ENCODE peak calls at places on chromosome 21, in ten cellular contexts. One of them, this sample, is unnamed.

GRCh38 chr21:43972850-43973633 is 39.1 kb upstream of the TRAPPC10 start:
- DNase-seq in stimulated activated CD4-positive, alpha-beta T cell treated with anti-CD3 and anti-CD28 coated beads, Interleukin-4, amount 100 ng/mL, for 48 hours: no peak
- DNase-seq in NCI-H2029 treated with DMSO at 0.1 percent for 48 hours: no peak
- DNase-seq in fibroblast of the conjunctiva: no peak
- DNase-seq in WTC11: no peak
- DNase-seq in SHP77: no peak
- DNase-seq in ACHN: no peak
- DNase-seq in AG08396: no peak
- DNase-seq in trophoblast cell: no peak
- DNase-seq in glutamatergic neuron: no peak
- DNase-seq in this sample: no peak

GRCh38 chr21:32921632-32922230 is 104.0 kb upstream of the OLIG2 start:
- DNase-seq in stimulated activated CD4-positive, alpha-beta T cell treated with anti-CD3 and anti-CD28 coated beads, Interleukin-4, amount 100 ng/mL, for 48 hours: peak
- DNase-seq in NCI-H2029 treated with DMSO at 0.1 percent for 48 hours: peak
- DNase-seq in fibroblast of the conjunctiva: no peak
- DNase-seq in WTC11: peak
- DNase-seq in SHP77: no peak
- DNase-seq in ACHN: peak
- DNase-seq in AG08396: no peak
- DNase-seq in trophoblast cell: no peak
- DNase-seq in glutamatergic neuron: peak
- DNase-seq in this sample: no peak

GRCh38 chr21:32364387-32364786 is 28.4 kb downstream of the URB1 start:
- DNase-seq in stimulated activated CD4-positive, alpha-beta T cell treated with anti-CD3 and anti-CD28 coated beads, Interleukin-4, amount 100 ng/mL, for 48 hours: no peak
- DNase-seq in NCI-H2029 treated with DMSO at 0.1 percent for 48 hours: no peak
- DNase-seq in fibroblast of the conjunctiva: no peak
- DNase-seq in WTC11: no peak
- DNase-seq in SHP77: no peak
- DNase-seq in ACHN: no peak
- DNase-seq in AG08396: no peak
- DNase-seq in trophoblast cell: no peak
- DNase-seq in glutamatergic neuron: no peak
- DNase-seq in this sample: no peak

GRCh38 chr21:25967566-25968438 is 202.8 kb downstream of the APP start:
- DNase-seq in stimulated activated CD4-positive, alpha-beta T cell treated with anti-CD3 and anti-CD28 coated beads, Interleukin-4, amount 100 ng/mL, for 48 hours: no peak
- DNase-seq in NCI-H2029 treated with DMSO at 0.1 percent for 48 hours: no peak
- DNase-seq in fibroblast of the conjunctiva: no peak
- DNase-seq in WTC11: no peak
- DNase-seq in SHP77: no peak
- DNase-seq in ACHN: no peak
- DNase-seq in AG08396: no peak
- DNase-seq in trophoblast cell: no peak
- DNase-seq in glutamatergic neuron: no peak
- DNase-seq in this sample: no peak

GRCh38 chr21:42578034-42578433 is 64.4 kb downstream of the SLC37A1 start:
- DNase-seq in stimulated activated CD4-positive, alpha-beta T cell treated with anti-CD3 and anti-CD28 coated beads, Interleukin-4, amount 100 ng/mL, for 48 hours: no peak
- DNase-seq in NCI-H2029 treated with DMSO at 0.1 percent for 48 hours: no peak
- DNase-seq in fibroblast of the conjunctiva: no peak
- DNase-seq in WTC11: no peak
- DNase-seq in SHP77: no peak
- DNase-seq in ACHN: no peak
- DNase-seq in AG08396: no peak
- DNase-seq in trophoblast cell: no peak
- DNase-seq in glutamatergic neuron: peak
- DNase-seq in this sample: no peak

GRCh38 chr21:46404306-46404705 is 54.4 kb upstream of the DIP2A start:
- DNase-seq in stimulated activated CD4-positive, alpha-beta T cell treated with anti-CD3 and anti-CD28 coated beads, Interleukin-4, amount 100 ng/mL, for 48 hours: no peak
- DNase-seq in NCI-H2029 treated with DMSO at 0.1 percent for 48 hours: no peak
- DNase-seq in fibroblast of the conjunctiva: no peak
- DNase-seq in WTC11: no peak
- DNase-seq in SHP77: no peak
- DNase-seq in ACHN: no peak
- DNase-seq in AG08396: no peak
- DNase-seq in trophoblast cell: no peak
- DNase-seq in glutamatergic neuron: no peak
- DNase-seq in this sample: no peak

GRCh38 chr21:38751379-38752050 is 54.2 kb upstream of the ETS2 start:
- DNase-seq in stimulated activated CD4-positive, alpha-beta T cell treated with anti-CD3 and anti-CD28 coated beads, Interleukin-4, amount 100 ng/mL, for 48 hours: no peak
- DNase-seq in NCI-H2029 treated with DMSO at 0.1 percent for 48 hours: no peak
- DNase-seq in fibroblast of the conjunctiva: peak
- DNase-seq in WTC11: no peak
- DNase-seq in SHP77: no peak
- DNase-seq in ACHN: no peak
- DNase-seq in AG08396: no peak
- DNase-seq in trophoblast cell: no peak
- DNase-seq in glutamatergic neuron: no peak
- DNase-seq in this sample: no peak

GRCh38 chr21:39688010-39688409 is 57.0 kb upstream of the IGSF5 start:
- DNase-seq in stimulated activated CD4-positive, alpha-beta T cell treated with anti-CD3 and anti-CD28 coated beads, Interleukin-4, amount 100 ng/mL, for 48 hours: no peak
- DNase-seq in NCI-H2029 treated with DMSO at 0.1 percent for 48 hours: peak
- DNase-seq in fibroblast of the conjunctiva: no peak
- DNase-seq in WTC11: no peak
- DNase-seq in SHP77: no peak
- DNase-seq in ACHN: no peak
- DNase-seq in AG08396: no peak
- DNase-seq in trophoblast cell: no peak
- DNase-seq in glutamatergic neuron: no peak
- DNase-seq in this sample: no peak

GRCh38 chr21:38567577-38568360 is 69.5 kb upstream of the ERG start:
- DNase-seq in stimulated activated CD4-positive, alpha-beta T cell treated with anti-CD3 and anti-CD28 coated beads, Interleukin-4, amount 100 ng/mL, for 48 hours: no peak
- DNase-seq in NCI-H2029 treated with DMSO at 0.1 percent for 48 hours: no peak
- DNase-seq in fibroblast of the conjunctiva: peak
- DNase-seq in WTC11: no peak
- DNase-seq in SHP77: no peak
- DNase-seq in ACHN: no peak
- DNase-seq in AG08396: peak
- DNase-seq in trophoblast cell: no peak
- DNase-seq in glutamatergic neuron: no peak
- DNase-seq in this sample: no peak

GRCh38 chr21:45412491-45412890 is 7.5 kb downstream of the COL18A1 start:
- DNase-seq in stimulated activated CD4-positive, alpha-beta T cell treated with anti-CD3 and anti-CD28 coated beads, Interleukin-4, amount 100 ng/mL, for 48 hours: no peak
- DNase-seq in NCI-H2029 treated with DMSO at 0.1 percent for 48 hours: no peak
- DNase-seq in fibroblast of the conjunctiva: no peak
- DNase-seq in WTC11: peak
- DNase-seq in SHP77: no peak
- DNase-seq in ACHN: no peak
- DNase-seq in AG08396: no peak
- DNase-seq in trophoblast cell: no peak
- DNase-seq in glutamatergic neuron: no peak
- DNase-seq in this sample: no peak

GRCh38 chr21:33931799-33932390 is 16.3 kb upstream of the ATP5PO start:
- DNase-seq in stimulated activated CD4-positive, alpha-beta T cell treated with anti-CD3 and anti-CD28 coated beads, Interleukin-4, amount 100 ng/mL, for 48 hours: no peak
- DNase-seq in NCI-H2029 treated with DMSO at 0.1 percent for 48 hours: no peak
- DNase-seq in fibroblast of the conjunctiva: no peak
- DNase-seq in WTC11: no peak
- DNase-seq in SHP77: peak
- DNase-seq in ACHN: no peak
- DNase-seq in AG08396: no peak
- DNase-seq in trophoblast cell: no peak
- DNase-seq in glutamatergic neuron: no peak
- DNase-seq in this sample: no peak

GRCh38 chr21:39217356-39218081 is 34.3 kb upstream of the PSMG1 start:
- DNase-seq in stimulated activated CD4-positive, alpha-beta T cell treated with anti-CD3 and anti-CD28 coated beads, Interleukin-4, amount 100 ng/mL, for 48 hours: no peak
- DNase-seq in NCI-H2029 treated with DMSO at 0.1 percent for 48 hours: no peak
- DNase-seq in fibroblast of the conjunctiva: no peak
- DNase-seq in WTC11: no peak
- DNase-seq in SHP77: no peak
- DNase-seq in ACHN: no peak
- DNase-seq in AG08396: no peak
- DNase-seq in trophoblast cell: no peak
- DNase-seq in glutamatergic neuron: no peak
- DNase-seq in this sample: no peak

GRCh38 chr21:32578107-32578691 is 7.1 kb downstream of the TCP10L start:
- DNase-seq in stimulated activated CD4-positive, alpha-beta T cell treated with anti-CD3 and anti-CD28 coated beads, Interleukin-4, amount 100 ng/mL, for 48 hours: peak
- DNase-seq in NCI-H2029 treated with DMSO at 0.1 percent for 48 hours: no peak
- DNase-seq in fibroblast of the conjunctiva: no peak
- DNase-seq in WTC11: peak
- DNase-seq in SHP77: peak
- DNase-seq in ACHN: no peak
- DNase-seq in AG08396: no peak
- DNase-seq in trophoblast cell: no peak
- DNase-seq in glutamatergic neuron: no peak
- DNase-seq in this sample: peak

GRCh38 chr21:33403786-33404571 is 766 bp downstream of the IFNGR2 start:
- DNase-seq in stimulated activated CD4-positive, alpha-beta T cell treated with anti-CD3 and anti-CD28 coated beads, Interleukin-4, amount 100 ng/mL, for 48 hours: no peak
- DNase-seq in NCI-H2029 treated with DMSO at 0.1 percent for 48 hours: peak
- DNase-seq in fibroblast of the conjunctiva: no peak
- DNase-seq in WTC11: peak
- DNase-seq in SHP77: peak
- DNase-seq in ACHN: peak
- DNase-seq in AG08396: peak
- DNase-seq in trophoblast cell: peak
- DNase-seq in glutamatergic neuron: peak
- DNase-seq in this sample: no peak

GRCh38 chr21:16262109-16262508 is 532.3 kb downstream of the USP25 start:
- DNase-seq in stimulated activated CD4-positive, alpha-beta T cell treated with anti-CD3 and anti-CD28 coated beads, Interleukin-4, amount 100 ng/mL, for 48 hours: no peak
- DNase-seq in NCI-H2029 treated with DMSO at 0.1 percent for 48 hours: no peak
- DNase-seq in fibroblast of the conjunctiva: no peak
- DNase-seq in WTC11: no peak
- DNase-seq in SHP77: no peak
- DNase-seq in ACHN: no peak
- DNase-seq in AG08396: no peak
- DNase-seq in trophoblast cell: no peak
- DNase-seq in glutamatergic neuron: no peak
- DNase-seq in this sample: peak

GRCh38 chr21:44987301-44987885 is 47.6 kb downstream of the SLX9 start:
- DNase-seq in stimulated activated CD4-positive, alpha-beta T cell treated with anti-CD3 and anti-CD28 coated beads, Interleukin-4, amount 100 ng/mL, for 48 hours: no peak
- DNase-seq in NCI-H2029 treated with DMSO at 0.1 percent for 48 hours: no peak
- DNase-seq in fibroblast of the conjunctiva: no peak
- DNase-seq in WTC11: no peak
- DNase-seq in SHP77: no peak
- DNase-seq in ACHN: no peak
- DNase-seq in AG08396: no peak
- DNase-seq in trophoblast cell: no peak
- DNase-seq in glutamatergic neuron: peak
- DNase-seq in this sample: no peak

GRCh38 chr21:34593954-34594531 is 20.9 kb downstream of the RCAN1 start:
- DNase-seq in stimulated activated CD4-positive, alpha-beta T cell treated with anti-CD3 and anti-CD28 coated beads, Interleukin-4, amount 100 ng/mL, for 48 hours: no peak
- DNase-seq in NCI-H2029 treated with DMSO at 0.1 percent for 48 hours: peak
- DNase-seq in fibroblast of the conjunctiva: no peak
- DNase-seq in WTC11: no peak
- DNase-seq in SHP77: no peak
- DNase-seq in ACHN: no peak
- DNase-seq in AG08396: no peak
- DNase-seq in trophoblast cell: no peak
- DNase-seq in glutamatergic neuron: no peak
- DNase-seq in this sample: no peak

GRCh38 chr21:39531777-39532333 is 80.1 kb downstream of the SH3BGR start:
- DNase-seq in stimulated activated CD4-positive, alpha-beta T cell treated with anti-CD3 and anti-CD28 coated beads, Interleukin-4, amount 100 ng/mL, for 48 hours: no peak
- DNase-seq in NCI-H2029 treated with DMSO at 0.1 percent for 48 hours: peak
- DNase-seq in fibroblast of the conjunctiva: no peak
- DNase-seq in WTC11: no peak
- DNase-seq in SHP77: no peak
- DNase-seq in ACHN: no peak
- DNase-seq in AG08396: no peak
- DNase-seq in trophoblast cell: no peak
- DNase-seq in glutamatergic neuron: no peak
- DNase-seq in this sample: no peak

GRCh38 chr21:32333953-32334673 is 35.5 kb downstream of the MRAP start:
- DNase-seq in stimulated activated CD4-positive, alpha-beta T cell treated with anti-CD3 and anti-CD28 coated beads, Interleukin-4, amount 100 ng/mL, for 48 hours: no peak
- DNase-seq in NCI-H2029 treated with DMSO at 0.1 percent for 48 hours: no peak
- DNase-seq in fibroblast of the conjunctiva: no peak
- DNase-seq in WTC11: no peak
- DNase-seq in SHP77: no peak
- DNase-seq in ACHN: no peak
- DNase-seq in AG08396: no peak
- DNase-seq in trophoblast cell: no peak
- DNase-seq in glutamatergic neuron: no peak
- DNase-seq in this sample: no peak

GRCh38 chr21:46397211-46397905 is 61.3 kb upstream of the DIP2A start:
- DNase-seq in stimulated activated CD4-positive, alpha-beta T cell treated with anti-CD3 and anti-CD28 coated beads, Interleukin-4, amount 100 ng/mL, for 48 hours: no peak
- DNase-seq in NCI-H2029 treated with DMSO at 0.1 percent for 48 hours: no peak
- DNase-seq in fibroblast of the conjunctiva: no peak
- DNase-seq in WTC11: no peak
- DNase-seq in SHP77: no peak
- DNase-seq in ACHN: no peak
- DNase-seq in AG08396: no peak
- DNase-seq in trophoblast cell: no peak
- DNase-seq in glutamatergic neuron: no peak
- DNase-seq in this sample: no peak

GRCh38 chr21:44765231-44766013 is 36.2 kb downstream of the UBE2G2 start:
- DNase-seq in stimulated activated CD4-positive, alpha-beta T cell treated with anti-CD3 and anti-CD28 coated beads, Interleukin-4, amount 100 ng/mL, for 48 hours: no peak
- DNase-seq in NCI-H2029 treated with DMSO at 0.1 percent for 48 hours: peak
- DNase-seq in fibroblast of the conjunctiva: no peak
- DNase-seq in WTC11: no peak
- DNase-seq in SHP77: peak
- DNase-seq in ACHN: peak
- DNase-seq in AG08396: no peak
- DNase-seq in trophoblast cell: no peak
- DNase-seq in glutamatergic neuron: no peak
- DNase-seq in this sample: no peak

GRCh38 chr21:29819675-29820337 is 120.0 kb downstream of the GRIK1 start:
- DNase-seq in stimulated activated CD4-positive, alpha-beta T cell treated with anti-CD3 and anti-CD28 coated beads, Interleukin-4, amount 100 ng/mL, for 48 hours: no peak
- DNase-seq in NCI-H2029 treated with DMSO at 0.1 percent for 48 hours: no peak
- DNase-seq in fibroblast of the conjunctiva: no peak
- DNase-seq in WTC11: no peak
- DNase-seq in SHP77: no peak
- DNase-seq in ACHN: no peak
- DNase-seq in AG08396: no peak
- DNase-seq in trophoblast cell: no peak
- DNase-seq in glutamatergic neuron: no peak
- DNase-seq in this sample: no peak